ENCODE peak calls at places on chromosomes 7 and 10, in six cellular contexts. R is adrenal gland; H is prostate gland; M is CD4-positive, alpha-beta memory T cell; Q is heart left ventricle; K is effector memory CD4-positive, alpha-beta T cell. F is an unnamed sample.

GRCh38 chr7:136353287-136353686 is 376.1 kb upstream of the MTPN start:
- DNase-seq in K (no peak), M (no peak), H (no peak), Q (no peak), R (no peak), F (no peak)

GRCh38 chr10:3355536-3355935 is 183.0 kb upstream of the PITRM1 start:
- DNase-seq in M (no peak), Q (no peak), K (no peak), R (no peak), H (no peak), F (no peak)

GRCh38 chr10:60230892-60231291 is 158.8 kb downstream of the ANK3 start:
- DNase-seq in H (no peak), Q (no peak), K (no peak), M (no peak), R (no peak), F (no peak)

GRCh38 chr7:22569586-22570321 is 69.8 kb upstream of the STEAP1B start:
- DNase-seq in R (peak), H (no peak), Q (no peak), M (no peak), K (no peak), F (no peak)

GRCh38 chr10:44703241-44704155 is 207.6 kb upstream of the TMEM72 start:
- DNase-seq in R (no peak), H (no peak), K (no peak), M (no peak), Q (no peak), F (no peak)

GRCh38 chr7:117157121-117157870 is 165.6 kb downstream of the WNT2 start:
- DNase-seq in Q (peak), R (peak), M (no peak), K (no peak), H (no peak), F (no peak)

GRCh38 chr7:67636363-67637355 is 640.0 kb downstream of the TYW1 start:
- DNase-seq in R (no peak), Q (no peak), H (no peak), M (no peak), K (no peak), F (no peak)

GRCh38 chr7:5549096-5549896 is 125.7 kb upstream of the TNRC18 start:
- DNase-seq in M (no peak), H (no peak), R (peak), Q (no peak), K (no peak), F (no peak)

GRCh38 chr7:34530211-34530610 is 127.8 kb upstream of the NPSR1 start:
- DNase-seq in H (no peak), K (no peak), M (no peak), R (no peak), Q (no peak), F (no peak)

GRCh38 chr7:30935569-30935877 is 23.9 kb downstream of the AQP1 start:
- DNase-seq in K (no peak), M (no peak), Q (no peak), H (no peak), R (no peak), F (no peak)
- H3K4me3 ChIP-seq in K (no peak), M (no peak), Q (no peak), H (no peak), R (no peak), F (no peak)

GRCh38 chr7:127911968-127912511 is 119.2 kb downstream of the LRRC4 start:
- DNase-seq in R (no peak), Q (no peak), M (no peak), K (no peak), H (no peak), F (no peak)
- H3K4me3 ChIP-seq in R (no peak), Q (no peak), M (no peak), K (no peak), H (no peak), F (no peak)

GRCh38 chr10:14585287-14586193 is 189.2 kb downstream of the FAM107B start:
- DNase-seq in K (no peak), R (no peak), Q (no peak), M (no peak), H (no peak), F (no peak)
- H3K4me3 ChIP-seq in K (no peak), R (no peak), Q (no peak), M (peak), H (no peak), F (no peak)

GRCh38 chr10:70254795-70255328 is 21.6 kb upstream of the PPA1 start:
- DNase-seq in H (no peak), Q (no peak), K (no peak), M (no peak), R (no peak), F (no peak)
- H3K4me3 ChIP-seq in H (no peak), Q (no peak), K (peak), M (no peak), R (no peak), F (no peak)

DNA sequence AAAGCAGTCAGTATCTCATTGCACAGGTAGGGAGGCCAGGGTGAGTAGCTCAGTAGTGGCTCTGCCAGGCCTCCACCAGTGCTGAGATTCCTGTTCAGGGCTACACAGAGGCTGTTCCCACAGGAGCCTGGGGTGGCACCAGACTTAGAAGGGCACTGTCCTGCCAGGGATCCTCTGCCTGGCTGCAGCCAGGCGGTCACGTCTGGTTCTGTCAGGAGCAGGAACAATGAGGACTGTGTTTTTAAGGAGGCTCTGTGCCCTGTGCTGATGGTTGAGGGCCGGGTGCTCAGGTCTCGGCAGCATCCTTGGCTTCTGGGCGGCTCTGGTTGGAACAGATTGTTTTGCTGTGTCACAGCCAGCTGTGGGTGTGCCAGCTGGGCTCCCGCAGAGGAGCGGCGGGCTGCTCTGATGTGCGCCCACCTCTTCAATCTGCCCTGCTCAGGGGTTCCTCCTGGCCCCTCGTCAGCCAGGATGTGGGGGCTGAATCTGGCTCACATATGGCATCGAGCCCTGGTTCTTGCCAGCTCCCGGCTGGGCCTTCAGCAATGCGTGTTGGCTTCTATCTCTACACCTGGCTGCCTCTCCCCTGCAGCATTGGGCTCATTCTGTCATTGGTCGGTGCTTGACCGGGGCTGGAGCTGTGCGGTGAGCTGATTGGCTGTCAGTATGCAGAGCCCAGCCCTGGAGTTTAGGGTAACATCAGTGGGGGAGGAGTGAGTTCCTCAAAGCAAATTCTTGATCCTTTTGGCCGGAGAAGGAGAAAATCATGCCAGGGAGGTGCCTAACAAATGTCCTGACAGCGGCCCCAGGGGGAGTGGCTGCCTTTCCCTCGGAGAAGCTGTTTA is 41.2 kb downstream of the TACR2 start:
- DNase-seq in M (no peak), H (peak), R (peak), Q (peak), K (no peak), F (peak)
- H3K4me3 ChIP-seq in M (no peak), H (no peak), R (no peak), Q (no peak), K (no peak), F (no peak)

GRCh38 chr10:119449760-119450461 is 92.6 kb downstream of the RGS10 start:
- DNase-seq in M (no peak), R (peak), Q (no peak), K (no peak), H (no peak), F (no peak)
- H3K4me3 ChIP-seq in M (no peak), R (no peak), Q (no peak), K (no peak), H (no peak), F (no peak)

DNA sequence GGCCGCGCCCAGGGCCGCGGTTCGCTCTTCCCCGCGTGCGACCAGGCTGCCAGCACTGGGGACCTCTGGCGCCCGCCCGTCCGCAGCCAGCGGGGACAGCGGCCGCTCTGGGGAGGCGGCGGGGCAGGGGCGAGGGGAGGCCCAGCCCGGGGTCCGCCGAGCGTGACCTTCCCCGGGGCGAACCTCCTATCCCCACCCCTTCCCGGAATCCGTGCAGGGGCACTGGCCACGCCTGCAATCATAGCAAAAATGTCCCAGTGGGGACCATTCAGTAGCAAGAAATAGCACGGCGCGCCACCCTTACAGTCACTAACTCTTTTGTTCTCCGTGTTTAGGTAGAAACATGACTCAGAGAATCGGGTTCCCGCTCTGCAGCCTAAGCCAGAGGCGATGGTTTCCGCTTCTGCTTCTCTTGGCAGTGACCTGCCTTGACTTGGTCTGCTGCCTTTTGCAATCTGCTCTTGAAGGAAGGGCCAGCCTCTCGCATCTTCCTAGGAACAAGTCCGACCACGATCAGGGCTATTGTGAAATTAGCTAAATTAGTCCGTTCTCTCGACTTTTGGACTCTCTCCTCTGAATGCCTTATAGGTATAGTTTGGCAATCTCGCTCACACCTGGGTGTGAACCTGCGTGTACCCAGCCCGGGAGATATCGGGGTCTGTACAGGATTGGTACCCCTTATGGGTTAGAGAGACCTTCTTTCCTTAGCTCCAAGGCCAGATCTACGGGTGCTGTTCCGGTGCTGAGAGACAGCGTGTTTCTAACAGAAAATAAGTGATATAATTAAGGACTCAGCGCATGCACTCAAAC is 79.4 kb upstream of the ACBD5 start:
- DNase-seq in H (peak), R (peak), M (no peak), K (no peak), Q (peak), F (no peak)
- H3K4me3 ChIP-seq in H (peak), R (peak), M (no peak), K (no peak), Q (peak), F (no peak)

GRCh38 chr7:19408821-19409220 is 263.6 kb upstream of the FERD3L start:
- DNase-seq in H (no peak), Q (no peak), K (no peak), M (no peak), R (no peak), F (no peak)

GRCh38 chr7:19410096-19410495 is 264.9 kb upstream of the FERD3L start:
- DNase-seq in M (no peak), Q (no peak), H (no peak), K (no peak), R (no peak), F (no peak)

DNA sequence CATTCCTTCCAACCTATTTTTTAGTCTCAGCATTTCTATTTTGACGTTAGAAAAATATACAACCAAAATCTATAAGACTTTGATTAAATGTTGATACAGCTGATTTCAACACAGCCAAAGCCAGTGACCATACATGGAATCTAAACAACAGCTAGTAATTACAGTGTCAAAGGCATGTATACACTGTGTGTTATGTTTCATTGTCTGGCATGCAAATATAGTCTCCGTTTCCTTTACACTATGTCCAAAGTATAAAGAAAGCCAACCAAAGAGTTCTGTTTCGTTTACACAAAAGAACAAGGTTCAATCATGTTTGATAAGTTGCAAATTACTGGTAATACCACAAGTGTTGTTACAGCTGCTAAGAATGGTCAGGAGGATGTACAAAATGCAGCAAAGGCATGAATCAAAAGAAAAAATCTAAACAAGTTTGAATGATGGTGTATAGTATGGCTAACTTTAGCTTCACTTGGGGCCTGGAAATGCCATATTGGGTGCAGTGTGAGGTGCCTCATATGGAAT is 268.3 kb upstream of the FERD3L start:
- DNase-seq in R (no peak), K (no peak), Q (no peak), H (no peak), M (no peak), F (no peak)
- H3K4me3 ChIP-seq in R (no peak), K (no peak), Q (no peak), H (no peak), M (no peak), F (no peak)

GRCh38 chr7:101666293-101666692 is 37.2 kb upstream of the MYL10 start:
- DNase-seq in H (no peak), R (no peak), Q (no peak), M (no peak), K (no peak), F (no peak)

GRCh38 chr7:101667959-101668358 is 38.9 kb upstream of the MYL10 start:
- DNase-seq in K (no peak), M (no peak), R (no peak), H (no peak), Q (no peak), F (no peak)

GRCh38 chr7:101664893-101665471 is 35.9 kb upstream of the MYL10 start:
- DNase-seq in M (no peak), H (no peak), Q (no peak), K (no peak), R (no peak), F (no peak)

GRCh38 chr7:101667399-101667798 is 38.3 kb upstream of the MYL10 start:
- DNase-seq in H (no peak), R (no peak), Q (no peak), M (no peak), K (no peak), F (no peak)

DNA sequence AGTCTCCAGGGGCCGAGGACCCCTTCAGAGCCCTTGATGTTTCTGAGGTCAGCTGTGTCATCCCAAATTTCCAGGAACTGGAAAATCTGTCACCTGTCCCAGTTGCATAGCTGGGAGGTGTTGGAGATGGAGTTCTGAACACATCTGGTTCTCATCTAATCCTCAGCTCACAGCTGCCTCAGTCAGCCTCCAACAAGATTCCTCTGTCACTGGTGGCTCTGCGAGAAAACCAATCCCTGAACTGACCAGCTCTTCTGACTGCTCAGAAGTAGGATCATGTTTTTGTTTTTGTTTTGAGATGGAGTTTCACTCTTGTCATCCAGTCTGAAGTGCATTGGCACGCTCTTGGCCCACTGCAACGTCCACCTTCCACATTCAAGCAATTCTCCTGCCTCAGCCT is 37.7 kb upstream of the MYL10 start:
- DNase-seq in M (no peak), Q (no peak), R (no peak), K (no peak), H (no peak), F (no peak)
- H3K4me3 ChIP-seq in M (no peak), Q (no peak), R (no peak), K (no peak), H (no peak), F (no peak)

GRCh38 chr7:27165655-27166474 is 528 bp upstream of the HOXA9 start:
- DNase-seq in H (peak), K (no peak), M (no peak), Q (no peak), R (no peak), F (no peak)
- H3K4me3 ChIP-seq in H (peak), K (no peak), M (no peak), Q (no peak), R (peak), F (no peak)